ENCODE peak calls at places on chromosome 7, in nine cellular contexts. X is HepG2, B is Panc1, V is spleen, P is HCT116, N is K562, J is suprapubic skin, K is stomach, O is sigmoid colon. E is an unnamed sample.

GRCh38 chr7:51140203-51140938 is 176.2 kb downstream of the COBL start:
- DNase-seq in X (no peak), B (no peak), V (no peak), P (no peak), N (no peak), J (no peak), K (no peak), O (no peak), E (no peak)

GRCh38 chr7:107579881-107580715 is at the start of gene BCAP29:
- DNase-seq in X (peak), B (no peak), V (peak), P (peak), N (peak), J (peak), K (peak), O (peak), E (peak)

GRCh38 chr7:2002561-2003450 is 229.9 kb downstream of the MAD1L1 start:
- DNase-seq in X (no peak), B (no peak), V (peak), P (no peak), N (no peak), J (peak), K (no peak), O (peak), E (no peak)

GRCh38 chr7:8092140-8092539 is 123.5 kb downstream of the GLCCI1 start:
- DNase-seq in X (no peak), B (no peak), V (no peak), P (no peak), N (no peak), J (no peak), K (no peak), O (no peak), E (no peak)

GRCh38 chr7:35820858-35821257 is 20.0 kb downstream of the SEPTIN7 start:
- DNase-seq in X (peak), B (no peak), V (no peak), P (no peak), N (no peak), J (no peak), K (no peak), O (no peak), E (no peak)

GRCh38 chr7:119228482-119228881 is 1004.0 kb downstream of the ANKRD7 start:
- DNase-seq in X (no peak), B (no peak), V (no peak), P (no peak), N (no peak), J (no peak), K (no peak), O (no peak), E (no peak)

GRCh38 chr7:107162466-107162865 is 6.3 kb upstream of the HBP1 start:
- DNase-seq in X (no peak), B (no peak), V (no peak), P (no peak), N (no peak), J (no peak), K (no peak), O (no peak), E (no peak)

GRCh38 chr7:136142583-136142982 is 165.4 kb upstream of the MTPN start:
- DNase-seq in X (no peak), B (no peak), V (no peak), P (no peak), N (peak), J (no peak), K (no peak), O (no peak), E (no peak)

GRCh38 chr7:32501522-32501921 is 6.2 kb downstream of the AVL9 start:
- DNase-seq in X (peak), B (no peak), V (no peak), P (peak), N (no peak), J (no peak), K (no peak), O (no peak), E (no peak)

GRCh38 chr7:19392246-19392645 is 247.0 kb upstream of the FERD3L start:
- DNase-seq in X (no peak), B (peak), V (no peak), P (no peak), N (no peak), J (no peak), K (no peak), O (no peak), E (no peak)

GRCh38 chr7:68733219-68734143 is 864.8 kb upstream of the AUTS2 start:
- DNase-seq in X (no peak), B (no peak), V (no peak), P (no peak), N (no peak), J (no peak), K (no peak), O (no peak), E (no peak)

GRCh38 chr7:156618078-156618790 is 22.3 kb upstream of the RNF32 start:
- DNase-seq in X (no peak), B (no peak), V (no peak), P (no peak), N (no peak), J (no peak), K (no peak), O (no peak), E (no peak)

GRCh38 chr7:24756989-24757798 is at the start of gene GSDME:
- DNase-seq in X (peak), B (no peak), V (peak), P (no peak), N (peak), J (no peak), K (peak), O (peak), E (peak)

GRCh38 chr7:151847681-151848081 is 29.2 kb downstream of the PRKAG2 start:
- DNase-seq in X (no peak), B (no peak), V (no peak), P (no peak), N (no peak), J (no peak), K (no peak), O (no peak), E (no peak)

GRCh38 chr7:112596260-112596659 is 115.5 kb downstream of the LSMEM1 start:
- DNase-seq in X (no peak), B (no peak), V (no peak), P (no peak), N (no peak), J (no peak), K (no peak), O (no peak), E (no peak)

GRCh38 chr7:4830176-4830575 is 31.7 kb downstream of the PAPOLB start:
- DNase-seq in X (peak), B (peak), V (no peak), P (peak), N (peak), J (no peak), K (peak), O (peak), E (peak)

GRCh38 chr7:51666261-51666660 is 349.7 kb upstream of the COBL start:
- DNase-seq in X (no peak), B (no peak), V (no peak), P (no peak), N (no peak), J (no peak), K (no peak), O (no peak), E (no peak)

GRCh38 chr7:73613954-73614735 is 10.2 kb downstream of the MLXIPL start:
- DNase-seq in X (peak), B (no peak), V (no peak), P (no peak), N (no peak), J (no peak), K (no peak), O (no peak), E (peak)

GRCh38 chr7:29612596-29612995 is 49.0 kb downstream of the PRR15 start:
- DNase-seq in X (no peak), B (no peak), V (no peak), P (no peak), N (no peak), J (no peak), K (no peak), O (no peak), E (no peak)

GRCh38 chr7:563629-564170 is 44.1 kb upstream of the PDGFA start:
- DNase-seq in X (no peak), B (no peak), V (no peak), P (no peak), N (no peak), J (no peak), K (no peak), O (no peak), E (no peak)

GRCh38 chr7:154591544-154591943 is 411.4 kb downstream of the PAXIP1 start:
- DNase-seq in X (no peak), B (no peak), V (no peak), P (no peak), N (no peak), J (no peak), K (no peak), O (no peak), E (no peak)

GRCh38 chr7:12633589-12633988 is 53.8 kb upstream of the ARL4A start:
- DNase-seq in X (no peak), B (no peak), V (no peak), P (no peak), N (no peak), J (no peak), K (no peak), O (no peak), E (no peak)

GRCh38 chr7:128309921-128310320 is 33.8 kb downstream of the RBM28 start:
- DNase-seq in X (no peak), B (no peak), V (no peak), P (no peak), N (no peak), J (no peak), K (no peak), O (no peak), E (no peak)

GRCh38 chr7:4134631-4135030 is 547.5 kb upstream of the FOXK1 start:
- DNase-seq in X (peak), B (no peak), V (peak), P (no peak), N (no peak), J (no peak), K (no peak), O (peak), E (no peak)

GRCh38 chr7:65927489-65928448 is 54.2 kb downstream of the GUSB start:
- DNase-seq in X (no peak), B (no peak), V (no peak), P (no peak), N (peak), J (no peak), K (no peak), O (no peak), E (peak)

GRCh38 chr7:155665957-155666287 is 21.5 kb downstream of the RBM33 start:
- DNase-seq in X (no peak), B (peak), V (no peak), P (no peak), N (peak), J (no peak), K (no peak), O (no peak), E (no peak)

GRCh38 chr7:7922684-7923385 is 45.8 kb upstream of the GLCCI1 start:
- DNase-seq in X (peak), B (no peak), V (no peak), P (no peak), N (no peak), J (no peak), K (no peak), O (no peak), E (no peak)

GRCh38 chr7:125184801-125185200 is 255.2 kb upstream of the POT1 start:
- DNase-seq in X (no peak), B (no peak), V (no peak), P (no peak), N (no peak), J (no peak), K (no peak), O (no peak), E (no peak)

GRCh38 chr7:1544896-1545416 is 11.0 kb downstream of the TMEM184A start:
- DNase-seq in X (no peak), B (no peak), V (no peak), P (no peak), N (no peak), J (no peak), K (no peak), O (no peak), E (no peak)

GRCh38 chr7:80876894-80877414 is 41.9 kb downstream of the SEMA3C start:
- DNase-seq in X (no peak), B (no peak), V (no peak), P (peak), N (no peak), J (no peak), K (no peak), O (no peak), E (peak)
- TF ChIP-seq POLR2AphosphoS5 in X (no peak), B (peak), V (no peak), P (no peak), N (no peak), J (no peak), K (no peak), O (no peak), E (peak)

GRCh38 chr7:28071570-28071969 is 109.0 kb downstream of the JAZF1 start:
- DNase-seq in X (no peak), B (no peak), V (no peak), P (no peak), N (no peak), J (no peak), K (no peak), O (no peak), E (no peak)
- H3K4me3 ChIP-seq in X (no peak), B (no peak), V (no peak), P (no peak), N (no peak), J (peak), K (no peak), O (no peak), E (no peak)

GRCh38 chr7:23491502-23491901 is 21.2 kb upstream of the IGF2BP3 start:
- DNase-seq in X (no peak), B (no peak), V (no peak), P (no peak), N (peak), J (peak), K (no peak), O (no peak), E (no peak)
- TF ChIP-seq CTCF in X (no peak), B (no peak), V (no peak), P (no peak), N (no peak), J (no peak), K (no peak), O (no peak), E (no peak)

DNA sequence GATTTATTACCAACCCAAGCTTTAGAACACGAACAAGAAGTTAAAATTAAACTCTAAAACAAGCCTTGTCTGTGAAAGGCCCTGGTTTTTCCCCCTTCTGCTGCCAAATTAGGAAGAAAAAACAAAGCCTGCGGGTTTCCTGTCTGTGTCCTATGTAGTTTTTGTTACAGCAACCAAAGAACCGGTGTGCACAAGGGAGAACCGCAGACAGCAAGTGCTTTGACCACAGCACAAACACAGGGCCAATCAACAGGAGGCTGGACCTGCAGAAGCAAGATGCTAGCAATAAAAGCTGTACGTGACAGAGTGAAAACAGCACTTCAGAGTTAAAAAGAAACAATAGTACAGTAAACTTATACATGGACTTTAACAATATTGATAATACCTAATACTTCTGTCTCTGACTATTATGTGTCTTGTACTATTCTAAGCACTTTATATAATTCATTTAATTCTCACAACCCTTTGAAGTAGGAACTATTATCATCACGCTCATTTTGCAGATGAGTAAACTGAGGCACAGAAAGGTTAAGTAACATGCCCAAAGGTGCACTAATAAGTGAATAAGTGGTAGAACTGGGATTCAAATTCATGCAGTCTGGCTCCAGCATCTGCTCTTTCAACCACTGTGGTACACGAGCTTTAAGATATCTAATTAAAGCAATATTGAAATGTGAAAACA is 66.0 kb downstream of the STK17A start:
- DNase-seq in X (no peak), B (no peak), V (peak), P (no peak), N (no peak), J (no peak), K (no peak), O (no peak), E (peak)
- TF ChIP-seq POLR2AphosphoS5 in X (no peak), B (no peak), V (peak), P (no peak), N (no peak), J (no peak), K (no peak), O (no peak), E (peak)

GRCh38 chr7:138667535-138667934 is 33.6 kb downstream of the SVOPL start:
- DNase-seq in X (no peak), B (no peak), V (no peak), P (no peak), N (no peak), J (no peak), K (no peak), O (no peak), E (no peak)

GRCh38 chr7:138666385-138666784 is 34.8 kb downstream of the SVOPL start:
- DNase-seq in X (peak), B (no peak), V (no peak), P (no peak), N (no peak), J (no peak), K (no peak), O (no peak), E (no peak)

GRCh38 chr7:138665669-138666140 is 35.5 kb downstream of the SVOPL start:
- DNase-seq in X (peak), B (no peak), V (no peak), P (no peak), N (no peak), J (no peak), K (no peak), O (no peak), E (no peak)

GRCh38 chr7:138663741-138664710 is 37.1 kb downstream of the SVOPL start:
- DNase-seq in X (no peak), B (no peak), V (no peak), P (no peak), N (no peak), J (no peak), K (no peak), O (no peak), E (peak)

DNA sequence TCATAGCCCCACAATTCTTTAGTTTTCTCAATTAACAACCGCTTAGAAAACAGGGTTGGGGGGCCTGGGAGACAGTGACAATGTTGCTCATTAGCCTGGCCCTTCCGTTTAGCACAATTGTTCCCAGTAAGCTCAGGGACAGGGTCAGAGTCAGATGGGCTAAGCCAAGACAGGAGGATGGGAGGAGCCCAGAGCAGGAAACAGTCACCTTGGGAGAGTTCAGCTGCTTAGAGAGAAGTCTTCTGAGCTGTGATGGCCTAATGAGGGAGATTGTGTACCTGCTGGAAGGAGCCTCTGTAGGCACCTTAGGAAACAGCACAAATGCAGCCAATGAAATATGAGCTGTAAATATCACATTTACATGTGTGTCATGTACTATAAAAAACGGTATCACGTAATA is 35.9 kb downstream of the SVOPL start:
- DNase-seq in X (no peak), B (no peak), V (no peak), P (no peak), N (no peak), J (no peak), K (no peak), O (no peak), E (peak)
- H3K4me3 ChIP-seq in X (no peak), B (no peak), V (no peak), P (no peak), N (no peak), J (no peak), K (no peak), O (no peak), E (no peak)

GRCh38 chr7:158442260-158442659 is 145.4 kb downstream of the PTPRN2 start:
- DNase-seq in X (peak), B (no peak), V (no peak), P (peak), N (no peak), J (no peak), K (no peak), O (no peak), E (no peak)
- TF ChIP-seq CTCF in X (peak), B (peak), V (no peak), P (peak), N (peak), J (no peak), K (no peak), O (peak), E (peak)

DNA sequence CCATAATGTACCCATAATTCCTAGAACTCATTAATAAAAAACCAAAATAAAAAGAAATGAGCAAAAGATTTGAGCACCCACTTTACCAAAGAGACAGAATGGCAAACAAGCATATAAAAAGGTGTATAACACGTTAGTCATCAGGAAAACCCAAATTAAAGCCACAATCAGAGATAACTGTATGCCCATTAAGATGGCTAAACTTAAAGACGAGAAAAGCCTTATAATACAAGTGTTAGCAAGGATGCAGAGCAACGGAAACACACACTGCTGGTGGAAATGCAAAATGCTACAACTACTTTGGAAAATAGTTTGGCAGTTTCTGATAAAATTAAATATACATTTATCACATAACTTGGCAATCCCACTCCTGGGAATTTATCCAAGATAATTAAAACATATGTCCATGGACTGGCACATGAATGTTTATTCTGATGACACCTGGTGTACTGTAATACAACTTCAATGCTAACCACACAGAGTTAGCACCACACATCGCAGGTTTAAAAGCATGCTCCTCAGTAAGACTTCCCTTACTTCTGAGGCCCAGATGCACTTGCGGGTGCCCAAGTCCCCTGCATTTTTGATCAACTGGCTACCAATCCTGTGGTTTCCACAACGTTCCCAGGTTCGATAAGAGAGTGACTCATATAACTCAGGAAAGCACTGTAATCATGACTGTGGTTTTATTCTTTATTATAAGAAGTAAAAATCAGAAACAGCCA is 158.6 kb downstream of the SNX13 start:
- DNase-seq in X (no peak), B (no peak), V (no peak), P (peak), N (no peak), J (no peak), K (no peak), O (no peak), E (no peak)
- TF ChIP-seq POLR2AphosphoS5 in X (no peak), B (no peak), V (no peak), P (no peak), N (no peak), J (no peak), K (no peak), O (no peak), E (no peak)

GRCh38 chr7:44201813-44202212 is 1.0 kb downstream of the YKT6 start:
- DNase-seq in X (no peak), B (no peak), V (no peak), P (no peak), N (peak), J (no peak), K (no peak), O (no peak), E (no peak)
- H3K4me3 ChIP-seq in X (peak), B (peak), V (peak), P (peak), N (peak), J (peak), K (peak), O (no peak), E (peak)